ENCODE peak calls at places on chromosomes 12 and 14, in seven cellular contexts. W is tibial artery, X is GM19239, N is AG04450, B is NCI-H2171, K is fibroblast of villous mesenchyme, M is NCI-H2029 treated with DMSO at 0.1 percent for 48 hours. I is an unnamed sample.

GRCh38 chr14:68466491-68466977 is 326.3 kb downstream of the ZFP36L1 start:
- DNase-seq in W (no peak), X (no peak), N (peak), B (no peak), K (peak), M (no peak), I (peak)

GRCh38 chr12:91023326-91024004 is 18.7 kb upstream of the EPYC start:
- DNase-seq in W (no peak), X (no peak), N (peak), B (no peak), K (peak), M (no peak), I (peak)

GRCh38 chr14:101320386-101320785 is 240.9 kb upstream of the DIO3 start:
- DNase-seq in W (no peak), X (no peak), N (no peak), B (no peak), K (no peak), M (no peak), I (no peak)

GRCh38 chr14:75906680-75907280 is 75.0 kb downstream of the TGFB3 start:
- DNase-seq in W (no peak), X (peak), N (peak), B (peak), K (peak), M (peak), I (no peak)

GRCh38 chr14:102571478-102572042 is 20.9 kb upstream of the RCOR1 start:
- DNase-seq in W (no peak), X (no peak), N (no peak), B (no peak), K (no peak), M (no peak), I (no peak)

GRCh38 chr14:68692216-68692615 is 100.7 kb downstream of the ZFP36L1 start:
- DNase-seq in W (peak), X (no peak), N (no peak), B (no peak), K (no peak), M (no peak), I (no peak)

GRCh38 chr12:52336641-52337040 is 15.4 kb upstream of the KRT83 start:
- DNase-seq in W (no peak), X (no peak), N (no peak), B (no peak), K (no peak), M (no peak), I (no peak)

GRCh38 chr12:132429122-132429931 is 60.6 kb upstream of the FBRSL1 start:
- DNase-seq in W (no peak), X (no peak), N (no peak), B (peak), K (no peak), M (peak), I (no peak)

GRCh38 chr12:112418596-112419268 is at the start of gene PTPN11:
- DNase-seq in W (peak), X (peak), N (no peak), B (peak), K (peak), M (no peak), I (no peak)

GRCh38 chr12:108324678-108325358 is 14.3 kb downstream of the CMKLR1 start:
- DNase-seq in W (no peak), X (no peak), N (no peak), B (no peak), K (no peak), M (no peak), I (no peak)

GRCh38 chr12:46964496-46965098 is 114.8 kb upstream of the PCED1B start:
- DNase-seq in W (no peak), X (no peak), N (peak), B (no peak), K (peak), M (no peak), I (no peak)

GRCh38 chr14:94050231-94050880 is 24.2 kb downstream of the OTUB2 start:
- DNase-seq in W (peak), X (no peak), N (no peak), B (no peak), K (no peak), M (no peak), I (no peak)

GRCh38 chr14:95609398-95609990 is 74.6 kb downstream of the GLRX5 start:
- DNase-seq in W (no peak), X (peak), N (no peak), B (no peak), K (peak), M (peak), I (no peak)

GRCh38 chr12:59657266-59657665 is 61.4 kb downstream of the SLC16A7 start:
- DNase-seq in W (no peak), X (no peak), N (no peak), B (no peak), K (peak), M (no peak), I (peak)

GRCh38 chr12:30218073-30218472 is 434.3 kb upstream of the TMTC1 start:
- DNase-seq in W (no peak), X (no peak), N (no peak), B (no peak), K (no peak), M (no peak), I (no peak)

GRCh38 chr14:21024668-21025373 is at the start of gene NDRG2:
- DNase-seq in W (peak), X (no peak), N (no peak), B (peak), K (peak), M (no peak), I (no peak)

GRCh38 chr14:104660597-104660996 is 28.8 kb upstream of the INF2 start:
- DNase-seq in W (no peak), X (no peak), N (no peak), B (no peak), K (no peak), M (no peak), I (no peak)

GRCh38 chr12:27018071-27018470 is 3.9 kb upstream of the TM7SF3 start:
- DNase-seq in W (no peak), X (no peak), N (no peak), B (peak), K (no peak), M (no peak), I (no peak)

GRCh38 chr12:101619026-101619827 is 24.5 kb downstream of the MYBPC1 start:
- DNase-seq in W (no peak), X (no peak), N (no peak), B (no peak), K (no peak), M (no peak), I (no peak)

GRCh38 chr14:73713206-73713803 is 879 bp downstream of the PNMA1 start:
- DNase-seq in W (no peak), X (no peak), N (no peak), B (peak), K (no peak), M (no peak), I (no peak)

GRCh38 chr14:105448706-105449111 is 25.9 kb upstream of the CRIP2 start:
- DNase-seq in W (peak), X (peak), N (peak), B (peak), K (peak), M (no peak), I (no peak)

GRCh38 chr12:1929241-1929984 is 11.0 kb upstream of the CACNA2D4 start:
- DNase-seq in W (peak), X (no peak), N (no peak), B (no peak), K (no peak), M (no peak), I (no peak)

GRCh38 chr12:109053382-109054123 is 1.2 kb downstream of the USP30 start:
- DNase-seq in W (no peak), X (peak), N (no peak), B (no peak), K (peak), M (no peak), I (no peak)

GRCh38 chr12:108594-108993 is 42.0 kb downstream of the IQSEC3 start:
- DNase-seq in W (peak), X (no peak), N (no peak), B (peak), K (no peak), M (peak), I (no peak)

GRCh38 chr12:20154060-20154459 is 214.3 kb upstream of the PDE3A start:
- DNase-seq in W (no peak), X (no peak), N (no peak), B (no peak), K (peak), M (no peak), I (no peak)

GRCh38 chr14:52778702-52779101 is 12.7 kb downstream of the GNPNAT1 start:
- DNase-seq in W (no peak), X (no peak), N (no peak), B (no peak), K (no peak), M (no peak), I (no peak)

GRCh38 chr14:99309220-99309766 is 37.3 kb upstream of the BCL11B start:
- DNase-seq in W (no peak), X (no peak), N (no peak), B (no peak), K (no peak), M (no peak), I (no peak)

GRCh38 chr12:3107071-3107583 is 29.9 kb downstream of the TSPAN9 start:
- DNase-seq in W (peak), X (no peak), N (no peak), B (no peak), K (peak), M (no peak), I (no peak)

GRCh38 chr12:38695057-38695456 is 210.3 kb downstream of the CPNE8 start:
- DNase-seq in W (no peak), X (no peak), N (no peak), B (no peak), K (no peak), M (no peak), I (no peak)

GRCh38 chr12:109738878-109739665 is 25.4 kb downstream of the FAM222A start:
- DNase-seq in W (peak), X (no peak), N (no peak), B (no peak), K (no peak), M (no peak), I (no peak)

GRCh38 chr12:7834701-7835100 is 38.0 kb downstream of the SLC2A14 start:
- DNase-seq in W (no peak), X (no peak), N (no peak), B (no peak), K (peak), M (no peak), I (no peak)

GRCh38 chr12:122167328-122167925 is 6.6 kb downstream of the IL31 start:
- DNase-seq in W (no peak), X (no peak), N (no peak), B (no peak), K (no peak), M (no peak), I (no peak)

I was measured in kidney epithelial cell.